ENCODE peak calls at places on chromosomes 7 and 10, in four cellular contexts. One of them, this sample, is unnamed.

GRCh38 chr10:79186742-79187544 is 118.2 kb downstream of the ZMIZ1 start:
- DNase-seq in stimulated activated CD8-positive, alpha-beta memory T cell treated with anti-CD3 and anti-CD28 coated beads, Interleukin-4, amount 100 ng/mL, for 24 hours: no peak
- DNase-seq in M059J: no peak
- DNase-seq in CD4-positive, alpha-beta memory T cell: no peak
- DNase-seq in this sample: no peak

GRCh38 chr7:66687186-66687585 is 53.3 kb upstream of the RABGEF1 start:
- DNase-seq in stimulated activated CD8-positive, alpha-beta memory T cell treated with anti-CD3 and anti-CD28 coated beads, Interleukin-4, amount 100 ng/mL, for 24 hours: no peak
- DNase-seq in M059J: no peak
- DNase-seq in CD4-positive, alpha-beta memory T cell: no peak
- DNase-seq in this sample: no peak

GRCh38 chr7:28155964-28156363 is 24.6 kb downstream of the JAZF1 start:
- DNase-seq in stimulated activated CD8-positive, alpha-beta memory T cell treated with anti-CD3 and anti-CD28 coated beads, Interleukin-4, amount 100 ng/mL, for 24 hours: no peak
- DNase-seq in M059J: no peak
- DNase-seq in CD4-positive, alpha-beta memory T cell: no peak
- DNase-seq in this sample: peak

GRCh38 chr7:47534322-47535032 is 47.4 kb downstream of the TNS3 start:
- DNase-seq in stimulated activated CD8-positive, alpha-beta memory T cell treated with anti-CD3 and anti-CD28 coated beads, Interleukin-4, amount 100 ng/mL, for 24 hours: no peak
- DNase-seq in M059J: peak
- DNase-seq in CD4-positive, alpha-beta memory T cell: no peak
- DNase-seq in this sample: peak

GRCh38 chr7:92783260-92783911 is 53.0 kb downstream of the CDK6 start:
- DNase-seq in stimulated activated CD8-positive, alpha-beta memory T cell treated with anti-CD3 and anti-CD28 coated beads, Interleukin-4, amount 100 ng/mL, for 24 hours: no peak
- DNase-seq in M059J: no peak
- DNase-seq in CD4-positive, alpha-beta memory T cell: no peak
- DNase-seq in this sample: no peak

GRCh38 chr7:105656922-105657521 is 75.7 kb upstream of the EFCAB10 start:
- DNase-seq in stimulated activated CD8-positive, alpha-beta memory T cell treated with anti-CD3 and anti-CD28 coated beads, Interleukin-4, amount 100 ng/mL, for 24 hours: peak
- DNase-seq in M059J: peak
- DNase-seq in CD4-positive, alpha-beta memory T cell: peak
- DNase-seq in this sample: no peak

GRCh38 chr7:142508251-142508650 is 241.0 kb upstream of the PRSS1 start:
- DNase-seq in stimulated activated CD8-positive, alpha-beta memory T cell treated with anti-CD3 and anti-CD28 coated beads, Interleukin-4, amount 100 ng/mL, for 24 hours: no peak
- DNase-seq in M059J: peak
- DNase-seq in CD4-positive, alpha-beta memory T cell: peak
- DNase-seq in this sample: no peak

GRCh38 chr10:79331226-79331625 is 16.0 kb upstream of the PPIF start:
- DNase-seq in stimulated activated CD8-positive, alpha-beta memory T cell treated with anti-CD3 and anti-CD28 coated beads, Interleukin-4, amount 100 ng/mL, for 24 hours: no peak
- DNase-seq in M059J: peak
- DNase-seq in CD4-positive, alpha-beta memory T cell: no peak
- DNase-seq in this sample: no peak

GRCh38 chr7:23105086-23105643 is 420 bp upstream of the KLHL7 start:
- DNase-seq in stimulated activated CD8-positive, alpha-beta memory T cell treated with anti-CD3 and anti-CD28 coated beads, Interleukin-4, amount 100 ng/mL, for 24 hours: no peak
- DNase-seq in M059J: peak
- DNase-seq in CD4-positive, alpha-beta memory T cell: no peak
- DNase-seq in this sample: no peak